ENCODE peak calls at places on chromosomes 1 and 21, in nine cellular contexts. C is CD4-positive, CD25-positive, alpha-beta regulatory T cell; A is ELR; F is NCI-H1436; G is effector CD4-positive, alpha-beta T cell; R is HTR-8/SVneo; U is GM04503; J is SHP77; B is mucosa of descending colon. K is an unnamed sample.

GRCh38 chr1:28602536-28603439 is 10.7 kb downstream of the RAB42 start:
- DNase-seq in G (peak; percentile 6), R (peak; percentile 56), U (no peak), A (peak; percentile 87), J (peak; percentile 35), B (no peak), C (peak; percentile 39), F (peak; percentile 35), K (peak; percentile 56)

GRCh38 chr1:219555802-219556201 is 57.1 kb downstream of the ZC3H11B start:
- DNase-seq in U (no peak), J (no peak), B (no peak), G (no peak), R (no peak), A (peak; percentile 54), C (no peak), F (peak; percentile 11), K (no peak)

GRCh38 chr1:160097911-160098851 is at the start of gene IGSF8:
- DNase-seq in B (peak; percentile 97), U (no peak), J (peak; percentile 94), A (peak; percentile 82), G (peak; percentile 93), R (peak; percentile 77), C (peak; percentile 96), F (peak; percentile 95), K (peak; percentile 87)

GRCh38 chr1:67701876-67702275 is 16.9 kb downstream of the GADD45A start:
- DNase-seq in C (no peak), F (no peak), G (no peak), A (no peak), R (no peak), J (no peak), B (no peak), U (no peak), K (no peak)

GRCh38 chr1:46065405-46065804 is 67.0 kb downstream of the PIK3R3 start:
- DNase-seq in F (no peak), G (no peak), C (peak; percentile 68), U (no peak), B (no peak), A (peak; percentile 13), J (no peak), R (no peak), K (no peak)

GRCh38 chr1:150160964-150161626 is 11.4 kb downstream of the PLEKHO1 start:
- DNase-seq in J (no peak), B (no peak), A (no peak), R (no peak), F (no peak), C (no peak), U (no peak), G (no peak), K (no peak)

GRCh38 chr1:25182629-25183028 is 49.7 kb downstream of the SYF2 start:
- DNase-seq in R (peak; percentile 59), B (no peak), F (no peak), J (no peak), C (no peak), G (no peak), U (peak; percentile 44), A (peak; percentile 84), K (no peak)

GRCh38 chr1:231162300-231162969 is 577 bp downstream of the TRIM67 start:
- DNase-seq in U (no peak), C (peak; percentile 10), G (no peak), J (peak; percentile 63), A (peak; percentile 49), F (no peak), B (peak; percentile 57), R (peak; percentile 54), K (no peak)

GRCh38 chr1:216464489-216464888 is 41.2 kb upstream of the USH2A start:
- DNase-seq in C (no peak), R (peak; percentile 38), U (peak; percentile 44), F (no peak), J (no peak), G (no peak), A (peak; percentile 94), B (no peak), K (no peak)

GRCh38 chr1:6052543-6053205 is 7.0 kb downstream of the KCNAB2 start:
- DNase-seq in B (peak; percentile 61), J (peak; percentile 26), F (peak; percentile 35), R (peak; percentile 71), A (peak; percentile 65), U (peak; percentile 11), C (peak; percentile 43), G (peak; percentile 36), K (peak; percentile 40)

GRCh38 chr1:160675641-160676410 is 29.0 kb upstream of the SLAMF1 start:
- DNase-seq in U (peak; percentile 7), J (peak; percentile 43), C (peak; percentile 87), R (peak; percentile 37), G (peak; percentile 64), F (peak; percentile 20), A (peak; percentile 65), B (peak; percentile 77), K (peak; percentile 85)

GRCh38 chr1:104801344-104801743 is 1051.6 kb downstream of the AMY1C start:
- DNase-seq in J (no peak), U (no peak), A (no peak), R (no peak), C (no peak), B (no peak), G (no peak), F (no peak), K (no peak)

GRCh38 chr1:17573518-17574041 is 34.1 kb downstream of the ARHGEF10L start:
- DNase-seq in R (no peak), B (no peak), F (no peak), A (no peak), G (no peak), C (no peak), U (no peak), J (no peak), K (no peak)

GRCh38 chr1:166119678-166120077 is 47.1 kb downstream of the FAM78B start:
- DNase-seq in A (no peak), R (no peak), J (no peak), G (no peak), F (no peak), C (no peak), B (no peak), U (no peak), K (no peak)

GRCh38 chr1:56125316-56125715 is 454.0 kb downstream of the PLPP3 start:
- DNase-seq in B (no peak), G (no peak), C (no peak), A (no peak), R (no peak), J (no peak), F (no peak), U (no peak), K (no peak)

GRCh38 chr1:43872280-43872679 is 61.3 kb upstream of the ARTN start:
- DNase-seq in G (no peak), F (no peak), C (no peak), J (no peak), B (no peak), U (no peak), A (no peak), R (no peak), K (no peak)

GRCh38 chr1:234638832-234639799 is 29.1 kb upstream of the IRF2BP2 start:
- DNase-seq in R (no peak), J (no peak), F (no peak), B (no peak), G (no peak), U (no peak), C (no peak), A (no peak), K (no peak)

GRCh38 chr1:169109561-169110134 is 3.2 kb downstream of the ATP1B1 start:
- DNase-seq in F (peak; percentile 71), C (no peak), U (no peak), R (no peak), J (peak; percentile 87), G (no peak), B (no peak), A (peak; percentile 88), K (no peak)

GRCh38 chr1:228148196-228148861 is 1.4 kb upstream of the GJC2 start:
- DNase-seq in J (no peak), B (no peak), F (no peak), G (no peak), R (no peak), U (no peak), A (no peak), C (no peak), K (peak; percentile 58)

GRCh38 chr1:159783724-159784123 is 3.0 kb downstream of the DUSP23 start:
- DNase-seq in G (no peak), R (no peak), F (no peak), U (no peak), B (no peak), J (no peak), A (peak; percentile 13), C (no peak), K (no peak)

GRCh38 chr1:19011832-19012231 is 55.4 kb upstream of the IFFO2 start:
- DNase-seq in F (no peak), C (no peak), G (no peak), U (no peak), R (no peak), B (no peak), J (no peak), A (peak; percentile 67), K (no peak)

GRCh38 chr21:34835526-34835925 is 166.7 kb downstream of the CLIC6 start:
- DNase-seq in R (no peak), C (no peak), A (no peak), U (no peak), F (no peak), G (no peak), B (no peak), J (no peak), K (no peak)

GRCh38 chr1:37940299-37940947 is 6.4 kb downstream of the INPP5B start:
- DNase-seq in F (no peak), J (peak; percentile 52), A (no peak), R (no peak), B (peak; percentile 48), C (no peak), U (no peak), G (no peak), K (peak; percentile 35)

GRCh38 chr1:109818351-109819325 is 54.9 kb upstream of the EPS8L3 start:
- DNase-seq in R (no peak), F (no peak), U (no peak), A (no peak), B (no peak), J (no peak), G (no peak), C (no peak), K (no peak)

GRCh38 chr1:230423261-230423660 is 2.9 kb downstream of the PGBD5 start:
- DNase-seq in B (no peak), A (no peak), C (no peak), U (no peak), J (no peak), F (no peak), R (no peak), G (no peak), K (no peak)

GRCh38 chr1:243253927-243254232 is 1.2 kb downstream of the CEP170 start:
- DNase-seq in R (no peak), F (no peak), J (no peak), G (no peak), C (no peak), A (peak; percentile 37), B (no peak), U (no peak), K (no peak)

GRCh38 chr1:186878356-186878755 is 49.6 kb downstream of the PLA2G4A start:
- DNase-seq in J (no peak), B (no peak), A (no peak), C (no peak), U (no peak), G (no peak), F (no peak), R (no peak), K (no peak)

GRCh38 chr21:45098867-45099266 is 24.5 kb downstream of the ADARB1 start:
- DNase-seq in C (no peak), A (peak; percentile 33), B (no peak), G (no peak), U (no peak), R (no peak), J (peak; percentile 54), F (no peak), K (no peak)

GRCh38 chr21:45488839-45489479 is 53.3 kb downstream of the SLC19A1 start:
- DNase-seq in C (no peak), J (no peak), U (no peak), R (no peak), F (no peak), G (no peak), A (no peak), B (no peak), K (no peak)

GRCh38 chr1:86502721-86503430 is 34.1 kb downstream of the CLCA1 start:
- DNase-seq in B (peak; percentile 57), J (peak; percentile 40), R (no peak), C (peak; percentile 12), F (no peak), A (no peak), G (no peak), U (no peak), K (no peak)

K was measured in upper lobe of left lung.